ENCODE peak calls at places on chromosome 15, in nine cellular contexts. V, U, O, Q, K, D, Y, X and A are unnamed samples.

GRCh38 chr15:96838088-96838487 is 507.6 kb downstream of the NR2F2 start:
- DNase-seq in Q (no peak), O (no peak), D (no peak), K (no peak), V (no peak), U (no peak), X (no peak), Y (no peak), A (no peak)

GRCh38 chr15:88440021-88440420 is 27.2 kb downstream of the MRPL46 start:
- DNase-seq in U (peak; percentile 36), O (no peak), Q (no peak), D (no peak), K (no peak), V (no peak), X (no peak), Y (no peak), A (no peak)

GRCh38 chr15:75590239-75590638 is 11.1 kb upstream of the PTPN9 start:
- DNase-seq in Y (no peak), O (no peak), X (no peak), Q (no peak), U (no peak), K (no peak), V (no peak), D (no peak), A (no peak)

GRCh38 chr15:22262613-22263020 is 182.3 kb downstream of the OR4M2 start:
- DNase-seq in Y (no peak), Q (no peak), K (no peak), O (peak; percentile 65), V (no peak), D (peak; percentile 46), X (no peak), U (no peak), A (peak; percentile 51)

GRCh38 chr15:68618339-68619302 is 39.8 kb downstream of the CORO2B start:
- DNase-seq in O (no peak), U (no peak), K (no peak), D (no peak), Y (no peak), X (no peak), V (no peak), Q (peak; percentile 71), A (no peak)

GRCh38 chr15:93720607-93721006 is 510.8 kb upstream of the MCTP2 start:
- DNase-seq in O (no peak), D (no peak), V (no peak), K (no peak), Q (no peak), X (no peak), Y (no peak), U (no peak), A (no peak)

GRCh38 chr15:59522988-59523461 is 85.0 kb downstream of the FAM81A start:
- DNase-seq in O (no peak), V (no peak), Y (no peak), K (no peak), D (no peak), X (peak; percentile 74), Q (peak; percentile 46), U (no peak), A (no peak)

GRCh38 chr15:89457086-89457485 is 39.3 kb downstream of the RHCG start:
- DNase-seq in V (peak; percentile 62), K (no peak), Y (no peak), D (no peak), X (no peak), U (no peak), Q (peak; percentile 36), O (no peak), A (no peak)

GRCh38 chr15:90402230-90402629 is 14.2 kb downstream of the IQGAP1 start:
- DNase-seq in V (no peak), X (no peak), Q (peak; percentile 58), D (peak; percentile 61), K (no peak), O (peak; percentile 80), U (peak; percentile 93), Y (peak; percentile 74), A (no peak)

GRCh38 chr15:100686021-100686724 is 83.8 kb downstream of the ASB7 start:
- DNase-seq in Q (no peak), D (peak; percentile 68), K (no peak), O (no peak), X (no peak), U (no peak), V (no peak), Y (no peak), A (peak; percentile 64)

GRCh38 chr15:57640935-57641682 is 49.4 kb downstream of the MYZAP start:
- DNase-seq in V (peak; percentile 15), K (no peak), X (peak; percentile 16), O (no peak), U (peak; percentile 19), Y (peak; percentile 1), D (no peak), Q (peak; percentile 58), A (no peak)

GRCh38 chr15:67110400-67110799 is 45.0 kb downstream of the SMAD3 start:
- DNase-seq in K (no peak), O (peak; percentile 9), D (no peak), X (no peak), V (peak; percentile 73), U (no peak), Q (no peak), Y (no peak), A (no peak)

GRCh38 chr15:31328999-31329639 is 2.5 kb downstream of the KLF13 start:
- DNase-seq in Q (peak; percentile 71), X (no peak), Y (no peak), O (no peak), K (no peak), D (no peak), U (no peak), V (peak; percentile 79), A (no peak)

GRCh38 chr15:84659904-84660781 is 2.1 kb upstream of the NMB start:
- DNase-seq in K (no peak), V (no peak), X (no peak), U (no peak), Q (no peak), O (no peak), D (no peak), Y (no peak), A (no peak)

GRCh38 chr15:50017522-50017921 is 101.5 kb downstream of the ATP8B4 start:
- DNase-seq in O (no peak), Q (no peak), X (no peak), K (no peak), V (no peak), Y (no peak), U (peak; percentile 24), D (no peak), A (no peak)

GRCh38 chr15:66670698-66671580 is 31.1 kb upstream of the SMAD6 start:
- DNase-seq in V (no peak), Y (no peak), O (no peak), X (no peak), U (no peak), Q (peak; percentile 75), K (no peak), D (no peak), A (no peak)

GRCh38 chr15:48046813-48047483 is 73.8 kb upstream of the SLC24A5 start:
- DNase-seq in X (no peak), K (no peak), Q (peak; percentile 80), D (no peak), Y (no peak), U (no peak), O (no peak), V (no peak), A (no peak)

GRCh38 chr15:100572362-100572983 is 29.5 kb downstream of the LINS1 start:
- DNase-seq in K (no peak), O (no peak), X (peak; percentile 35), D (no peak), Y (no peak), V (no peak), U (no peak), Q (peak; percentile 39), A (no peak)

GRCh38 chr15:60212536-60212935 is 185.2 kb downstream of the ANXA2 start:
- DNase-seq in X (no peak), Y (no peak), O (no peak), U (no peak), K (no peak), V (no peak), D (no peak), Q (no peak), A (no peak)

GRCh38 chr15:63135804-63136203 is 14.1 kb downstream of the LACTB start:
- DNase-seq in V (no peak), Y (peak; percentile 63), K (no peak), U (peak; percentile 85), O (no peak), D (no peak), Q (no peak), X (no peak), A (no peak)

GRCh38 chr15:58115692-58116091 is 22.5 kb upstream of the AQP9 start:
- DNase-seq in D (no peak), Y (no peak), O (no peak), K (no peak), Q (peak; percentile 69), X (no peak), V (no peak), U (no peak), A (no peak)

GRCh38 chr15:101045835-101046691 is 126.9 kb downstream of the LRRK1 start:
- DNase-seq in O (no peak), Y (no peak), K (peak; percentile 9), X (no peak), V (no peak), Q (no peak), D (no peak), U (no peak), A (no peak)

GRCh38 chr15:100030586-100031249 is 297.5 kb upstream of the LYSMD4 start:
- DNase-seq in V (no peak), Q (no peak), D (no peak), K (no peak), U (no peak), O (no peak), X (no peak), Y (peak; percentile 38), A (no peak)

GRCh38 chr15:83475551-83475950 is 28.4 kb downstream of the SH3GL3 start:
- DNase-seq in O (no peak), D (no peak), V (no peak), U (peak; percentile 6), Y (no peak), K (no peak), Q (no peak), X (no peak), A (no peak)

GRCh38 chr15:92725171-92725570 is 69.6 kb upstream of the FAM174B start:
- DNase-seq in Y (no peak), K (no peak), Q (no peak), X (no peak), V (no peak), O (no peak), D (no peak), U (no peak), A (no peak)

GRCh38 chr15:60215225-60215963 is 182.4 kb downstream of the ANXA2 start:
- DNase-seq in U (no peak), D (no peak), O (no peak), Y (no peak), K (no peak), V (no peak), Q (no peak), X (no peak), A (no peak)

GRCh38 chr15:59294961-59295741 is 77.5 kb downstream of the MYO1E start:
- DNase-seq in U (peak; percentile 85), Q (no peak), Y (peak; percentile 83), V (no peak), O (no peak), X (no peak), D (no peak), K (no peak), A (no peak)

GRCh38 chr15:25930931-25931330 is 67.8 kb upstream of the ATP10A start:
- DNase-seq in X (no peak), U (no peak), K (no peak), D (no peak), O (no peak), Y (peak; percentile 11), Q (no peak), V (no peak), A (no peak)

GRCh38 chr15:40293905-40294895 is 11.3 kb upstream of the ANKRD63 start:
- DNase-seq in V (no peak), D (peak; percentile 6), X (no peak), U (no peak), K (no peak), O (peak; percentile 17), Y (no peak), Q (peak; percentile 62), A (no peak)

GRCh38 chr15:63013052-63013808 is 29.3 kb upstream of the TPM1 start:
- DNase-seq in K (no peak), V (no peak), O (peak; percentile 66), U (peak; percentile 83), D (peak; percentile 35), Q (no peak), Y (no peak), X (no peak), A (no peak)

GRCh38 chr15:53611145-53611920 is 148.1 kb downstream of the WDR72 start:
- DNase-seq in D (no peak), Q (no peak), K (no peak), O (no peak), X (no peak), V (no peak), U (no peak), Y (no peak), A (no peak)